ENCODE peak calls at places on chromosomes 12 and 14, in six cellular contexts. W, B, U, S, F and Q are unnamed samples.
A peak's percentile ranks its signal among the peaks of the same experiment; 100 is the strongest.

GRCh38 chr14:46580941-46581671 is 70.5 kb downstream of the RPL10L start:
- DNase-seq in W (peak; percentile 26), B (no peak), U (no peak), S (no peak), F (no peak), Q (no peak)

GRCh38 chr12:82758743-82759142 is 72.0 kb downstream of the TMTC2 start:
- DNase-seq in W (peak; percentile 13), B (no peak), U (no peak), S (no peak), F (no peak), Q (no peak)

GRCh38 chr12:66144796-66145754 is 14.5 kb upstream of the LLPH start:
- DNase-seq in W (peak; percentile 52), B (no peak), U (no peak), S (no peak), F (no peak), Q (no peak)

GRCh38 chr14:55207832-55208231 is 16.4 kb upstream of the DLGAP5 start:
- DNase-seq in W (no peak), B (no peak), U (no peak), S (no peak), F (no peak), Q (no peak)

GRCh38 chr12:108939594-108939993 is 59.7 kb downstream of the DAO start:
- DNase-seq in W (no peak), B (no peak), U (no peak), S (no peak), F (no peak), Q (no peak)

GRCh38 chr14:100078216-100078780 is 13.1 kb downstream of the EVL start:
- DNase-seq in W (no peak), B (no peak), U (no peak), S (no peak), F (no peak), Q (no peak)

GRCh38 chr12:79298511-79298910 is 392.3 kb downstream of the PAWR start:
- DNase-seq in W (peak; percentile 44), B (no peak), U (no peak), S (no peak), F (no peak), Q (no peak)

GRCh38 chr14:90490727-90491050 is 93.9 kb downstream of the CALM1 start:
- DNase-seq in W (no peak), B (no peak), U (no peak), S (no peak), F (peak; percentile 36), Q (no peak)

GRCh38 chr12:102702447-102703114 is 214.5 kb downstream of the PAH start:
- DNase-seq in W (no peak), B (no peak), U (no peak), S (no peak), F (no peak), Q (no peak)

GRCh38 chr12:76556373-76556772 is 3.2 kb downstream of the OSBPL8 start:
- DNase-seq in W (no peak), B (no peak), U (no peak), S (no peak), F (no peak), Q (no peak)

GRCh38 chr14:32013083-32013482 is 64.0 kb upstream of the ARHGAP5 start:
- DNase-seq in W (no peak), B (no peak), U (no peak), S (no peak), F (no peak), Q (no peak)

GRCh38 chr12:89733579-89734201 is 25.1 kb upstream of the ATP2B1 start:
- DNase-seq in W (no peak), B (no peak), U (no peak), S (no peak), F (no peak), Q (no peak)

GRCh38 chr12:92080390-92081285 is 65.0 kb downstream of the BTG1 start:
- DNase-seq in W (no peak), B (no peak), U (no peak), S (no peak), F (no peak), Q (no peak)

GRCh38 chr12:18849080-18849479 is 111.2 kb downstream of the CAPZA3 start:
- DNase-seq in W (no peak), B (no peak), U (no peak), S (no peak), F (no peak), Q (no peak)

GRCh38 chr12:100234591-100235304 is 32.1 kb downstream of the DEPDC4 start:
- DNase-seq in W (peak; percentile 28), B (no peak), U (no peak), S (no peak), F (no peak), Q (peak; percentile 20)

GRCh38 chr14:65469903-65470302 is 57.4 kb downstream of the FUT8 start:
- DNase-seq in W (no peak), B (no peak), U (no peak), S (peak; percentile 76), F (no peak), Q (no peak)

GRCh38 chr12:89172224-89172623 is 180.1 kb downstream of the DUSP6 start:
- DNase-seq in W (no peak), B (no peak), U (no peak), S (no peak), F (no peak), Q (no peak)

GRCh38 chr12:24561882-24562760 is 386.8 kb downstream of the BCAT1 start:
- DNase-seq in W (peak; percentile 47), B (peak; percentile 69), U (no peak), S (peak; percentile 89), F (peak; percentile 80), Q (no peak)

GRCh38 chr12:116539361-116539771 is 19.8 kb upstream of the MAP1LC3B2 start:
- DNase-seq in W (no peak), B (no peak), U (no peak), S (no peak), F (no peak), Q (no peak)